ENCODE peak calls at places on chromosome 21, in ten cellular contexts. H is cardiac muscle cell; M is CD8-positive, alpha-beta memory T cell; C is endodermal cell; Y is kidney epithelial cell; E is GM23248; L is transverse colon; P is tibial artery; K is uterus; D is SK-N-SH. F is an unnamed sample.

GRCh38 chr21:34276711-34277425 is 86.9 kb upstream of the KCNE2 start:
- DNase-seq in K (no peak), D (no peak), Y (no peak), M (no peak), L (no peak), C (no peak), P (no peak), H (no peak), E (peak; percentile 32), F (no peak)

GRCh38 chr21:38760017-38760761 is 45.5 kb upstream of the ETS2 start:
- DNase-seq in E (peak; percentile 38), P (no peak), H (no peak), L (no peak), Y (no peak), K (no peak), M (no peak), D (no peak), C (peak; percentile 63), F (no peak)

GRCh38 chr21:39686636-39687035 is 58.3 kb upstream of the IGSF5 start:
- DNase-seq in P (no peak), M (no peak), Y (no peak), D (no peak), L (peak; percentile 71), C (peak; percentile 24), H (no peak), K (no peak), E (no peak), F (no peak)

GRCh38 chr21:27564684-27565280 is 597.9 kb upstream of the ADAMTS5 start:
- DNase-seq in H (peak; percentile 63), E (peak; percentile 55), M (no peak), P (no peak), Y (peak; percentile 29), K (peak; percentile 27), D (peak; percentile 36), L (peak; percentile 31), C (peak; percentile 76), F (peak; percentile 40)

GRCh38 chr21:41802185-41802584 is 35.3 kb upstream of the RIPK4 start:
- DNase-seq in Y (no peak), L (no peak), C (no peak), E (no peak), P (no peak), M (no peak), H (no peak), K (no peak), D (no peak), F (no peak)

GRCh38 chr21:33975548-33976081 is 60.0 kb upstream of the ATP5PO start:
- DNase-seq in L (peak; percentile 25), C (no peak), K (no peak), Y (no peak), E (peak; percentile 74), D (no peak), M (peak; percentile 83), P (no peak), H (no peak), F (no peak)

GRCh38 chr21:42061866-42062542 is 9.1 kb upstream of the UMODL1 start:
- DNase-seq in K (no peak), P (no peak), E (peak; percentile 20), M (no peak), C (no peak), D (no peak), L (peak; percentile 41), Y (no peak), H (no peak), F (no peak)

GRCh38 chr21:29155118-29155932 is 24.9 kb downstream of the MAP3K7CL start:
- DNase-seq in C (peak; percentile 77), P (peak; percentile 82), Y (no peak), K (peak; percentile 60), L (no peak), H (peak; percentile 29), D (peak; percentile 11), M (no peak), E (peak; percentile 76), F (no peak)

DNA sequence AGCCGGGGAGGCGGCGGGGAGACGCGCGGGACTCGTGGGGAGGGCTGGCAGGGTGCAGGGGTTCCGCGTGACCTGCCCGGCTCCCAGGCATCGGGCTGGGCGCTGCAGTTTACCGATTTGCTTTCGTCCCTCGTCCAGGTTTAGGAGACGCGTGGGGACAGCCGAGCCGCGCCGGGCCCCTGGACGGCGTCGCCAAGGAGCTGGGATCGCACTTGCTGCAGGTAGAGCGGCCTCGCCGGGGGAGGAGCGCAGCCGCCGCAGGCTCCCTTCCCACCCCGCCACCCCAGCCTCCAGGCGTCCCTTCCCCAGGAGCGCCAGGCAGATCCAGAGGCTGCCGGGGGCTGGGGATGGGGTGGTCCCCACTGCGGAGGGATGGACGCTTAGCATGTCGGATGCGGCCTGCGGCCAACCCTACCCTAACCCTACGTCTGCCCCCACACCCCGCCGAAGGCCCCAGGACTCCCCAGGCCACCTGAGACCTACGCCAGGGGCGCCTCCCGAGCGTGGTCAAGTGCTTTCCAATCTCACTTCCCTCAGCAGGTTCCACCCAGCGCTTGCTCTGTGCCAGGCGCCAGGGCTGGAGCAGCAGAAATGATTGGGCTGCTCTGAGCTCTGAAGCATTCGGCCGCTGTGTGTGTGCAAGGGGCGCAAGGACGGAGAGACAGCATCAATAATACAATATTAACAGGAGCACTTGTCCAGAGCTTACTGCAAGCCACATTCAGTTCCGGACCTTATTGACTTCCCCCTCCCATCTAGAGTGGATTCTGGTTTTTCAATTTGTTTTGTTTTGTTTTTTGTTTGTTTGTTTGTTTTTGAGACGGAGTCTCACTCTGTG is 10.3 kb downstream of the SIM2 start:
- DNase-seq in H (no peak), C (peak; percentile 72), D (no peak), P (peak; percentile 64), Y (no peak), E (no peak), K (no peak), L (no peak), M (no peak), F (peak; percentile 26)
- H3K27me3 ChIP-seq in H (peaks cover 100% of the 10 kb centered on the region), C (peaks cover 100% of the 10 kb centered on the region), D (peaks cover 95% of the 10 kb centered on the region), P (peaks cover 6% of the 10 kb centered on the region), Y (peaks cover 66% of the 10 kb centered on the region), E (peaks cover 97% of the 10 kb centered on the region), K (peaks cover 96% of the 10 kb centered on the region), L (peaks cover 100% of the 10 kb centered on the region), M (peaks cover 46% of the 10 kb centered on the region), F (peaks cover 35% of the 10 kb centered on the region)

GRCh38 chr21:23247334-23247733 is 2249.1 kb downstream of the NCAM2 start:
- DNase-seq in P (no peak), D (no peak), H (no peak), E (no peak), L (no peak), C (no peak), M (no peak), Y (no peak), K (no peak), F (no peak)
- H3K4me3 ChIP-seq in P (no peak overlapping the region), D (no peak overlapping the region), H (no peak overlapping the region), E (no peak overlapping the region), L (no peak overlapping the region), C (no peak overlapping the region), M (no peak overlapping the region), Y (no peak overlapping the region), K (no peak overlapping the region), F (no peak overlapping the region)

GRCh38 chr21:36721817-36722216 is 22.9 kb downstream of the SIM2 start:
- DNase-seq in Y (no peak), M (no peak), D (no peak), L (no peak), P (peak; percentile 38), C (peak; percentile 10), E (no peak), H (no peak), K (no peak), F (peak; percentile 13)

GRCh38 chr21:36722370-36723368 is 23.8 kb downstream of the SIM2 start:
- DNase-seq in Y (no peak), D (no peak), P (peak; percentile 51), M (no peak), E (no peak), H (no peak), K (no peak), L (no peak), C (peak; percentile 19), F (peak; percentile 20)

GRCh38 chr21:36725793-36726386 is 27.0 kb downstream of the SIM2 start:
- DNase-seq in K (no peak), M (no peak), H (no peak), Y (no peak), E (no peak), C (peak; percentile 31), L (peak; percentile 1), D (no peak), P (peak; percentile 44), F (peak; percentile 19)

GRCh38 chr21:36719614-36720013 is 20.7 kb downstream of the SIM2 start:
- DNase-seq in D (no peak), M (no peak), C (peak; percentile 33), L (peak; percentile 93), K (no peak), H (no peak), E (no peak), P (peak; percentile 19), Y (no peak), F (peak; percentile 91)

DNA sequence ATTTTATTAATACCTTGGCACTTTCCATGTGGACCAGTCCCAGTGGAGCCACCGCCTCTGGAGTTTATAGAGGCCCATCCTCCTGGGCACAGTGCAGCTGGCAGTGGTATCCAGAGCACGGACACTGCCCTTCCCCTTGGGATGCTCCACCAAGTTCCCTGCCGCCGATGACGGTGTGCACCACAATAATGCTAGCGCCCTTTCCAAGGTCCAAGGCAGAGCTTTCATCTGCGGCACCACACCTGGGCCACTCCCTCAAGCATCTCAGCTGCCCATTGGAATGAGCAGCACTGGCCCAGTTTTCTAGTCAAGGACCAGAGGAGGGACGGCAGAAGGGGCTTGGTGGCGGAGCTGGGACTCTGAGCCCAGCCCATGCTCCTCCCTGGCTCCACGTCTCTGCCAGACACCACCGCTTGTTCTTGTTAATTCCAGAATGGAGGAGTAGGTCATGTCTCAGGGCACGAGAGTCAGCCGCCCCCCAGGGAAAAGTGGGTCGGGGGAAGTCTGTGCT is 24.5 kb downstream of the SIM2 start:
- DNase-seq in K (no peak), C (peak; percentile 34), D (no peak), E (no peak), H (no peak), P (peak; percentile 53), Y (no peak), L (no peak), M (no peak), F (peak; percentile 22)
- H3K27me3 ChIP-seq in K (no peaks in the 10 kb centered on the region), C (peaks cover 5% of the 10 kb centered on the region), D (peaks cover 48% of the 10 kb centered on the region), E (peaks cover 42% of the 10 kb centered on the region), H (peaks cover 38% of the 10 kb centered on the region), P (no peaks in the 10 kb centered on the region), Y (peaks cover 14% of the 10 kb centered on the region), L (peaks cover 7% of the 10 kb centered on the region), M (peaks cover 7% of the 10 kb centered on the region), F (no peaks in the 10 kb centered on the region)

GRCh38 chr21:43692949-43693348 is 26.0 kb upstream of the PDXK start:
- DNase-seq in D (no peak), M (no peak), Y (no peak), P (no peak), C (no peak), K (no peak), L (no peak), E (no peak), H (no peak), F (no peak)

GRCh38 chr21:43689556-43690337 is 29.2 kb upstream of the PDXK start:
- DNase-seq in P (no peak), H (no peak), K (no peak), M (no peak), Y (no peak), E (no peak), C (no peak), L (no peak), D (no peak), F (no peak)

GRCh38 chr21:43691801-43692200 is 27.1 kb upstream of the PDXK start:
- DNase-seq in E (no peak), H (no peak), D (no peak), P (no peak), C (no peak), K (no peak), L (no peak), Y (no peak), M (no peak), F (no peak)

GRCh38 chr21:43690346-43690745 is 28.6 kb upstream of the PDXK start:
- DNase-seq in L (no peak), M (no peak), C (no peak), K (no peak), E (no peak), P (no peak), H (no peak), D (no peak), Y (no peak), F (no peak)

GRCh38 chr21:43691086-43691795 is 27.7 kb upstream of the PDXK start:
- DNase-seq in E (no peak), L (no peak), D (no peak), K (no peak), P (no peak), C (no peak), M (no peak), H (no peak), Y (no peak), F (no peak)
- H3K4me3 ChIP-seq in E (no peak overlapping the region), L (no peak overlapping the region), D (no peak overlapping the region), K (no peak overlapping the region), P (no peak overlapping the region), C (no peak overlapping the region), M (no peak overlapping the region), H (no peak overlapping the region), Y (no peak overlapping the region), F (no peak overlapping the region)